ENCODE peak calls at places on chromosomes 12 and 14, in eight cellular contexts. F is Peyer's patch; E is BJ; A is hippocampal formation; L is H9; P is activated CD4-positive, alpha-beta T cell treated with anti-CD3 and anti-CD28 coated beads, Interleukin-2, amount 10 ng/mL, durations not matched to agents 7 days and 5 days; Y is amygdala; C is stimulated activated CD8-positive, alpha-beta memory T cell treated with anti-CD3 and anti-CD28 coated beads, Interleukin-4, amount 100 ng/mL, for 4 hours. Z is an unnamed sample.

GRCh38 chr12:91204416-91204815 is 21.8 kb upstream of the DCN start:
- DNase-seq in L (no peak), F (no peak), P (no peak), A (no peak), E (peak), C (no peak), Y (no peak), Z (no peak)

GRCh38 chr12:89980236-89980635 is 271.6 kb upstream of the ATP2B1 start:
- DNase-seq in C (no peak), A (no peak), L (no peak), F (no peak), E (peak), P (no peak), Y (no peak), Z (no peak)

GRCh38 chr12:124170756-124171155 is 124.1 kb upstream of the RFLNA start:
- DNase-seq in A (no peak), P (no peak), L (no peak), Y (no peak), C (no peak), F (no peak), E (no peak), Z (no peak)

GRCh38 chr14:65255029-65255545 is 152.8 kb upstream of the MAX start:
- DNase-seq in A (no peak), E (no peak), L (no peak), C (no peak), F (no peak), Y (no peak), P (no peak), Z (no peak)

GRCh38 chr14:24132976-24133375 is 2.5 kb downstream of the FITM1 start:
- DNase-seq in P (no peak), F (no peak), Y (no peak), C (no peak), L (no peak), E (no peak), A (no peak), Z (no peak)

GRCh38 chr14:102774391-102775153 is 2.7 kb upstream of the TRAF3 start:
- DNase-seq in L (peak), Y (no peak), C (no peak), E (no peak), A (peak), P (peak), F (peak), Z (no peak)

GRCh38 chr12:2264622-2265306 is 212.0 kb downstream of the CACNA1C start:
- DNase-seq in F (no peak), L (no peak), P (no peak), C (no peak), E (peak), Y (no peak), A (no peak), Z (no peak)

GRCh38 chr12:29796823-29797263 is 13.1 kb upstream of the TMTC1 start:
- DNase-seq in F (no peak), C (no peak), P (no peak), Y (no peak), A (no peak), E (peak), L (no peak), Z (no peak)

GRCh38 chr14:96084796-96085195 is 45.6 kb downstream of the C14orf132 start:
- DNase-seq in Y (no peak), F (no peak), A (no peak), C (no peak), L (no peak), E (no peak), P (no peak), Z (no peak)

GRCh38 chr12:49111206-49111605 is 559 bp upstream of the LMBR1L start:
- DNase-seq in C (no peak), A (no peak), E (no peak), Y (no peak), L (no peak), F (no peak), P (peak), Z (no peak)

GRCh38 chr12:132444957-132445883 is 44.7 kb upstream of the FBRSL1 start:
- DNase-seq in C (peak), L (peak), P (peak), F (no peak), Y (no peak), E (no peak), A (no peak), Z (peak)

GRCh38 chr14:64347748-64348147 is 40.4 kb upstream of the MTHFD1 start:
- DNase-seq in E (no peak), L (no peak), F (no peak), C (no peak), A (no peak), P (no peak), Y (no peak), Z (no peak)

GRCh38 chr14:21072781-21073339 is 2.8 kb downstream of the ARHGEF40 start:
- DNase-seq in A (no peak), C (no peak), L (no peak), Y (no peak), E (no peak), F (peak), P (no peak), Z (no peak)

GRCh38 chr12:18556081-18556645 is 181.6 kb downstream of the PLCZ1 start:
- DNase-seq in Y (no peak), E (no peak), C (no peak), F (no peak), A (no peak), L (no peak), P (no peak), Z (no peak)

GRCh38 chr12:53735556-53735955 is 8.3 kb upstream of the CALCOCO1 start:
- DNase-seq in P (no peak), F (no peak), Y (no peak), A (no peak), E (no peak), C (no peak), L (no peak), Z (no peak)

GRCh38 chr12:104457746-104458644 is 1.2 kb downstream of the CHST11 start:
- DNase-seq in P (peak), Y (no peak), A (no peak), C (no peak), E (no peak), L (no peak), F (peak), Z (peak)

GRCh38 chr14:23148596-23149249 is 29.7 kb upstream of the CEBPE start:
- DNase-seq in L (no peak), C (no peak), A (no peak), P (no peak), E (no peak), Y (no peak), F (no peak), Z (no peak)

GRCh38 chr14:60002819-60003492 is 83.0 kb downstream of the LRRC9 start:
- DNase-seq in E (no peak), P (no peak), Y (no peak), L (no peak), F (no peak), A (peak), C (no peak), Z (peak)

GRCh38 chr14:21940887-21941855 is 267.6 kb upstream of the OR4E1 start:
- DNase-seq in A (no peak), L (peak), C (no peak), F (no peak), E (no peak), P (peak), Y (no peak), Z (no peak)

GRCh38 chr12:99093166-99093565 is 448.1 kb downstream of the APAF1 start:
- DNase-seq in F (no peak), Y (no peak), P (no peak), A (no peak), E (no peak), L (no peak), C (no peak), Z (no peak)

GRCh38 chr12:107645630-107646333 is 39.8 kb upstream of the PWP1 start:
- DNase-seq in F (no peak), L (peak), A (no peak), C (no peak), E (no peak), P (no peak), Y (no peak), Z (no peak)

GRCh38 chr12:92702754-92703679 is at the start of gene PLEKHG7:
- DNase-seq in Y (no peak), C (no peak), P (no peak), L (no peak), A (no peak), E (no peak), F (peak), Z (no peak)

GRCh38 chr14:94269156-94269555 is 23.9 kb downstream of the SERPINA10 start:
- DNase-seq in A (peak), L (no peak), E (no peak), P (no peak), Y (peak), F (no peak), C (no peak), Z (no peak)

GRCh38 chr14:30799933-30800332 is 74.4 kb upstream of the COCH start:
- DNase-seq in E (no peak), C (no peak), A (no peak), Y (no peak), P (no peak), F (no peak), L (no peak), Z (no peak)

GRCh38 chr12:49868952-49869815 is 26.3 kb upstream of the BCDIN3D start:
- DNase-seq in A (peak), E (peak), Y (no peak), F (no peak), P (no peak), C (no peak), L (peak), Z (peak)

GRCh38 chr14:51825926-51826325 is 34.5 kb upstream of the GNG2 start:
- DNase-seq in P (no peak), E (no peak), C (no peak), A (no peak), F (no peak), L (no peak), Y (no peak), Z (no peak)

GRCh38 chr12:28024231-28024995 is 51.9 kb upstream of the PTHLH start:
- DNase-seq in P (no peak), E (peak), L (no peak), Y (no peak), C (no peak), F (no peak), A (no peak), Z (no peak)

GRCh38 chr14:93962701-93963601 is 13.4 kb downstream of the ASB2 start:
- DNase-seq in F (no peak), Y (no peak), E (no peak), L (no peak), P (peak), A (peak), C (peak), Z (no peak)

GRCh38 chr12:41190360-41190759 is 2.2 kb downstream of the PDZRN4 start:
- DNase-seq in P (no peak), A (no peak), L (peak), C (no peak), E (no peak), Y (no peak), F (no peak), Z (no peak)

GRCh38 chr14:60310086-60310684 is 61.2 kb downstream of the PPM1A start:
- DNase-seq in A (no peak), E (no peak), P (no peak), L (no peak), F (no peak), Y (no peak), C (no peak), Z (no peak)

GRCh38 chr12:108788076-108788782 is 56.9 kb upstream of the CORO1C start:
- DNase-seq in L (no peak), A (no peak), E (no peak), P (no peak), Y (no peak), C (no peak), F (no peak), Z (peak)

GRCh38 chr12:100189241-100190012 is 11.2 kb upstream of the ACTR6 start:
- DNase-seq in L (no peak), F (no peak), C (no peak), Y (no peak), P (no peak), A (no peak), E (no peak), Z (peak)

GRCh38 chr14:58549358-58549757 is 88.4 kb upstream of the DACT1 start:
- DNase-seq in C (no peak), P (no peak), E (no peak), F (no peak), L (no peak), Y (no peak), A (no peak), Z (no peak)

GRCh38 chr12:123889000-123889399 is 83.6 kb downstream of the CCDC92 start:
- DNase-seq in A (no peak), Y (no peak), C (no peak), L (no peak), P (no peak), F (no peak), E (no peak), Z (no peak)

GRCh38 chr14:68547305-68548193 is 245.3 kb downstream of the ZFP36L1 start:
- DNase-seq in Y (no peak), A (no peak), F (no peak), E (peak), C (no peak), P (no peak), L (no peak), Z (peak)

GRCh38 chr14:85165091-85165490 is 364.9 kb upstream of the FLRT2 start:
- DNase-seq in C (no peak), F (no peak), Y (no peak), A (no peak), L (no peak), P (no peak), E (no peak), Z (peak)

GRCh38 chr12:122874081-122874480 is 21.8 kb downstream of the VPS37B start:
- DNase-seq in L (peak), E (no peak), A (no peak), Y (no peak), C (no peak), P (peak), F (no peak), Z (no peak)

GRCh38 chr12:581321-581720 is 81.9 kb downstream of the NINJ2 start:
- DNase-seq in F (no peak), Y (no peak), A (no peak), C (no peak), P (no peak), E (no peak), L (peak), Z (peak)

GRCh38 chr12:26768611-26769603 is 64.1 kb downstream of the ITPR2 start:
- DNase-seq in A (no peak), P (no peak), Y (no peak), L (no peak), F (no peak), C (no peak), E (no peak), Z (no peak)

GRCh38 chr12:49750027-49750977 is 8.9 kb downstream of the TMBIM6 start:
- DNase-seq in C (no peak), P (peak), L (no peak), E (no peak), Y (no peak), A (no peak), F (no peak), Z (no peak)

Z was measured in heart left ventricle.